ENCODE peak calls at places on chromosomes 12 and 14, in nine cellular contexts. One of them, this sample, is unnamed.

GRCh38 chr12:7403466-7403865 is 40.5 kb downstream of the CD163L1 start:
- DNase-seq in lower leg skin: no peak
- DNase-seq in amygdala: peak; percentile 2
- DNase-seq in EL: no peak
- DNase-seq in neural crest cell: no peak
- DNase-seq in activated CD4-positive, alpha-beta T cell treated with anti-CD3 and anti-CD28 coated beads, Interleukin-2, amount 50 U/mL, for 1 hour: no peak
- DNase-seq in ascending aorta: no peak
- DNase-seq in germinal center: no peak
- DNase-seq in activated CD8-positive, alpha-beta T cell treated with anti-CD3 and anti-CD28 coated beads for 36 hours: no peak
- DNase-seq in this sample: no peak

GRCh38 chr12:51320311-51320694 is 3.7 kb downstream of the BIN2 start:
- DNase-seq in EL: no peak
- DNase-seq in activated CD8-positive, alpha-beta T cell treated with anti-CD3 and anti-CD28 coated beads for 36 hours: no peak
- DNase-seq in germinal center: no peak
- DNase-seq in amygdala: no peak
- DNase-seq in ascending aorta: no peak
- DNase-seq in neural crest cell: no peak
- DNase-seq in lower leg skin: no peak
- DNase-seq in activated CD4-positive, alpha-beta T cell treated with anti-CD3 and anti-CD28 coated beads, Interleukin-2, amount 50 U/mL, for 1 hour: no peak
- DNase-seq in this sample: no peak

GRCh38 chr14:68669101-68669500 is 123.8 kb downstream of the ZFP36L1 start:
- DNase-seq in lower leg skin: no peak
- DNase-seq in neural crest cell: no peak
- DNase-seq in activated CD4-positive, alpha-beta T cell treated with anti-CD3 and anti-CD28 coated beads, Interleukin-2, amount 50 U/mL, for 1 hour: no peak
- DNase-seq in germinal center: no peak
- DNase-seq in EL: no peak
- DNase-seq in activated CD8-positive, alpha-beta T cell treated with anti-CD3 and anti-CD28 coated beads for 36 hours: no peak
- DNase-seq in ascending aorta: no peak
- DNase-seq in amygdala: no peak
- DNase-seq in this sample: no peak

GRCh38 chr12:125148316-125148715 is 83.1 kb downstream of the AACS start:
- DNase-seq in ascending aorta: no peak
- DNase-seq in EL: no peak
- DNase-seq in activated CD4-positive, alpha-beta T cell treated with anti-CD3 and anti-CD28 coated beads, Interleukin-2, amount 50 U/mL, for 1 hour: no peak
- DNase-seq in germinal center: no peak
- DNase-seq in activated CD8-positive, alpha-beta T cell treated with anti-CD3 and anti-CD28 coated beads for 36 hours: no peak
- DNase-seq in lower leg skin: no peak
- DNase-seq in amygdala: no peak
- DNase-seq in neural crest cell: no peak
- DNase-seq in this sample: no peak

GRCh38 chr14:67003009-67003753 is 186.1 kb upstream of the GARIN2 start:
- DNase-seq in ascending aorta: no peak
- DNase-seq in germinal center: no peak
- DNase-seq in EL: peak; percentile 23
- DNase-seq in activated CD8-positive, alpha-beta T cell treated with anti-CD3 and anti-CD28 coated beads for 36 hours: no peak
- DNase-seq in activated CD4-positive, alpha-beta T cell treated with anti-CD3 and anti-CD28 coated beads, Interleukin-2, amount 50 U/mL, for 1 hour: no peak
- DNase-seq in lower leg skin: no peak
- DNase-seq in neural crest cell: no peak
- DNase-seq in amygdala: no peak
- DNase-seq in this sample: no peak

GRCh38 chr12:111248221-111248620 is 120.7 kb downstream of the PHETA1 start:
- DNase-seq in activated CD4-positive, alpha-beta T cell treated with anti-CD3 and anti-CD28 coated beads, Interleukin-2, amount 50 U/mL, for 1 hour: no peak
- DNase-seq in EL: no peak
- DNase-seq in activated CD8-positive, alpha-beta T cell treated with anti-CD3 and anti-CD28 coated beads for 36 hours: no peak
- DNase-seq in ascending aorta: no peak
- DNase-seq in neural crest cell: no peak
- DNase-seq in amygdala: no peak
- DNase-seq in lower leg skin: no peak
- DNase-seq in germinal center: no peak
- DNase-seq in this sample: peak; percentile 71

GRCh38 chr12:83049306-83049705 is 362.6 kb downstream of the TMTC2 start:
- DNase-seq in EL: no peak
- DNase-seq in ascending aorta: no peak
- DNase-seq in activated CD4-positive, alpha-beta T cell treated with anti-CD3 and anti-CD28 coated beads, Interleukin-2, amount 50 U/mL, for 1 hour: no peak
- DNase-seq in lower leg skin: no peak
- DNase-seq in activated CD8-positive, alpha-beta T cell treated with anti-CD3 and anti-CD28 coated beads for 36 hours: no peak
- DNase-seq in amygdala: no peak
- DNase-seq in germinal center: no peak
- DNase-seq in neural crest cell: no peak
- DNase-seq in this sample: no peak

GRCh38 chr14:70069186-70069585 is 119.6 kb downstream of the SLC8A3 start:
- DNase-seq in EL: no peak
- DNase-seq in activated CD8-positive, alpha-beta T cell treated with anti-CD3 and anti-CD28 coated beads for 36 hours: no peak
- DNase-seq in ascending aorta: no peak
- DNase-seq in neural crest cell: no peak
- DNase-seq in activated CD4-positive, alpha-beta T cell treated with anti-CD3 and anti-CD28 coated beads, Interleukin-2, amount 50 U/mL, for 1 hour: no peak
- DNase-seq in germinal center: no peak
- DNase-seq in lower leg skin: no peak
- DNase-seq in amygdala: no peak
- DNase-seq in this sample: no peak

GRCh38 chr12:30761730-30762129 is 7.0 kb upstream of the CAPRIN2 start:
- DNase-seq in activated CD8-positive, alpha-beta T cell treated with anti-CD3 and anti-CD28 coated beads for 36 hours: no peak
- DNase-seq in EL: no peak
- DNase-seq in neural crest cell: no peak
- DNase-seq in activated CD4-positive, alpha-beta T cell treated with anti-CD3 and anti-CD28 coated beads, Interleukin-2, amount 50 U/mL, for 1 hour: no peak
- DNase-seq in lower leg skin: no peak
- DNase-seq in germinal center: no peak
- DNase-seq in amygdala: no peak
- DNase-seq in ascending aorta: no peak
- DNase-seq in this sample: no peak

GRCh38 chr14:85482549-85482948 is 47.4 kb upstream of the FLRT2 start:
- DNase-seq in neural crest cell: no peak
- DNase-seq in activated CD4-positive, alpha-beta T cell treated with anti-CD3 and anti-CD28 coated beads, Interleukin-2, amount 50 U/mL, for 1 hour: no peak
- DNase-seq in lower leg skin: no peak
- DNase-seq in EL: no peak
- DNase-seq in germinal center: no peak
- DNase-seq in amygdala: no peak
- DNase-seq in ascending aorta: no peak
- DNase-seq in activated CD8-positive, alpha-beta T cell treated with anti-CD3 and anti-CD28 coated beads for 36 hours: no peak
- DNase-seq in this sample: no peak

GRCh38 chr14:51443195-51444018 is 203.4 kb downstream of the TMX1 start:
- DNase-seq in EL: peak; percentile 71
- DNase-seq in germinal center: no peak
- DNase-seq in activated CD8-positive, alpha-beta T cell treated with anti-CD3 and anti-CD28 coated beads for 36 hours: no peak
- DNase-seq in amygdala: no peak
- DNase-seq in activated CD4-positive, alpha-beta T cell treated with anti-CD3 and anti-CD28 coated beads, Interleukin-2, amount 50 U/mL, for 1 hour: no peak
- DNase-seq in lower leg skin: no peak
- DNase-seq in ascending aorta: no peak
- DNase-seq in neural crest cell: no peak
- DNase-seq in this sample: no peak

GRCh38 chr12:88339966-88340365 is 197.9 kb downstream of the TMTC3 start:
- DNase-seq in neural crest cell: no peak
- DNase-seq in amygdala: no peak
- DNase-seq in EL: peak; percentile 31
- DNase-seq in activated CD8-positive, alpha-beta T cell treated with anti-CD3 and anti-CD28 coated beads for 36 hours: no peak
- DNase-seq in lower leg skin: no peak
- DNase-seq in ascending aorta: no peak
- DNase-seq in germinal center: no peak
- DNase-seq in activated CD4-positive, alpha-beta T cell treated with anti-CD3 and anti-CD28 coated beads, Interleukin-2, amount 50 U/mL, for 1 hour: no peak
- DNase-seq in this sample: no peak

GRCh38 chr14:104277416-104278213 is 139.2 kb downstream of the KIF26A start:
- DNase-seq in amygdala: no peak
- DNase-seq in activated CD8-positive, alpha-beta T cell treated with anti-CD3 and anti-CD28 coated beads for 36 hours: no peak
- DNase-seq in activated CD4-positive, alpha-beta T cell treated with anti-CD3 and anti-CD28 coated beads, Interleukin-2, amount 50 U/mL, for 1 hour: no peak
- DNase-seq in lower leg skin: no peak
- DNase-seq in neural crest cell: no peak
- DNase-seq in EL: no peak
- DNase-seq in germinal center: no peak
- DNase-seq in ascending aorta: no peak
- DNase-seq in this sample: no peak

GRCh38 chr12:49706351-49707126 is 666 bp downstream of the FMNL3 start:
- DNase-seq in activated CD4-positive, alpha-beta T cell treated with anti-CD3 and anti-CD28 coated beads, Interleukin-2, amount 50 U/mL, for 1 hour: no peak
- DNase-seq in lower leg skin: peak; percentile 15
- DNase-seq in amygdala: peak; percentile 29
- DNase-seq in EL: peak; percentile 48
- DNase-seq in ascending aorta: no peak
- DNase-seq in neural crest cell: peak; percentile 41
- DNase-seq in germinal center: peak; percentile 38
- DNase-seq in activated CD8-positive, alpha-beta T cell treated with anti-CD3 and anti-CD28 coated beads for 36 hours: peak; percentile 36
- DNase-seq in this sample: peak; percentile 17

GRCh38 chr14:104134061-104134965 is 4.1 kb upstream of the KIF26A start:
- DNase-seq in ascending aorta: no peak
- DNase-seq in EL: no peak
- DNase-seq in lower leg skin: no peak
- DNase-seq in germinal center: no peak
- DNase-seq in neural crest cell: no peak
- DNase-seq in activated CD8-positive, alpha-beta T cell treated with anti-CD3 and anti-CD28 coated beads for 36 hours: no peak
- DNase-seq in amygdala: no peak
- DNase-seq in activated CD4-positive, alpha-beta T cell treated with anti-CD3 and anti-CD28 coated beads, Interleukin-2, amount 50 U/mL, for 1 hour: no peak
- DNase-seq in this sample: no peak

GRCh38 chr12:113893221-113893620 is 72.9 kb downstream of the RBM19 start:
- DNase-seq in ascending aorta: no peak
- DNase-seq in activated CD8-positive, alpha-beta T cell treated with anti-CD3 and anti-CD28 coated beads for 36 hours: no peak
- DNase-seq in germinal center: no peak
- DNase-seq in amygdala: no peak
- DNase-seq in neural crest cell: no peak
- DNase-seq in EL: no peak
- DNase-seq in lower leg skin: no peak
- DNase-seq in activated CD4-positive, alpha-beta T cell treated with anti-CD3 and anti-CD28 coated beads, Interleukin-2, amount 50 U/mL, for 1 hour: no peak
- DNase-seq in this sample: no peak

GRCh38 chr14:99271951-99272668 is at the start of gene BCL11B:
- DNase-seq in germinal center: peak; percentile 51
- DNase-seq in lower leg skin: peak; percentile 89
- DNase-seq in neural crest cell: peak; percentile 67
- DNase-seq in activated CD8-positive, alpha-beta T cell treated with anti-CD3 and anti-CD28 coated beads for 36 hours: peak; percentile 98
- DNase-seq in activated CD4-positive, alpha-beta T cell treated with anti-CD3 and anti-CD28 coated beads, Interleukin-2, amount 50 U/mL, for 1 hour: peak; percentile 88
- DNase-seq in EL: peak; percentile 84
- DNase-seq in amygdala: peak; percentile 81
- DNase-seq in ascending aorta: no peak
- DNase-seq in this sample: peak; percentile 67

GRCh38 chr12:56684745-56685369 is 3.2 kb downstream of the PTGES3 start:
- DNase-seq in amygdala: no peak
- DNase-seq in activated CD4-positive, alpha-beta T cell treated with anti-CD3 and anti-CD28 coated beads, Interleukin-2, amount 50 U/mL, for 1 hour: no peak
- DNase-seq in germinal center: no peak
- DNase-seq in ascending aorta: no peak
- DNase-seq in lower leg skin: no peak
- DNase-seq in EL: no peak
- DNase-seq in activated CD8-positive, alpha-beta T cell treated with anti-CD3 and anti-CD28 coated beads for 36 hours: no peak
- DNase-seq in neural crest cell: no peak
- DNase-seq in this sample: no peak

GRCh38 chr14:24900281-24900868 is 149.6 kb downstream of the STXBP6 start:
- DNase-seq in ascending aorta: no peak
- DNase-seq in activated CD8-positive, alpha-beta T cell treated with anti-CD3 and anti-CD28 coated beads for 36 hours: no peak
- DNase-seq in neural crest cell: no peak
- DNase-seq in activated CD4-positive, alpha-beta T cell treated with anti-CD3 and anti-CD28 coated beads, Interleukin-2, amount 50 U/mL, for 1 hour: no peak
- DNase-seq in lower leg skin: no peak
- DNase-seq in amygdala: no peak
- DNase-seq in germinal center: no peak
- DNase-seq in EL: peak; percentile 70
- DNase-seq in this sample: no peak

GRCh38 chr12:112380663-112381420 is 1.4 kb downstream of the HECTD4 start:
- DNase-seq in germinal center: no peak
- DNase-seq in ascending aorta: no peak
- DNase-seq in amygdala: peak; percentile 32
- DNase-seq in neural crest cell: peak; percentile 12
- DNase-seq in EL: peak; percentile 27
- DNase-seq in activated CD8-positive, alpha-beta T cell treated with anti-CD3 and anti-CD28 coated beads for 36 hours: no peak
- DNase-seq in lower leg skin: no peak
- DNase-seq in activated CD4-positive, alpha-beta T cell treated with anti-CD3 and anti-CD28 coated beads, Interleukin-2, amount 50 U/mL, for 1 hour: no peak
- DNase-seq in this sample: no peak

GRCh38 chr12:116718578-116719454 is 19.1 kb downstream of the SPRING1 start:
- DNase-seq in EL: no peak
- DNase-seq in activated CD8-positive, alpha-beta T cell treated with anti-CD3 and anti-CD28 coated beads for 36 hours: no peak
- DNase-seq in activated CD4-positive, alpha-beta T cell treated with anti-CD3 and anti-CD28 coated beads, Interleukin-2, amount 50 U/mL, for 1 hour: no peak
- DNase-seq in ascending aorta: no peak
- DNase-seq in lower leg skin: no peak
- DNase-seq in amygdala: no peak
- DNase-seq in neural crest cell: no peak
- DNase-seq in germinal center: no peak
- DNase-seq in this sample: peak; percentile 90

GRCh38 chr12:2691340-2692111 is 103.2 kb upstream of the FKBP4 start:
- DNase-seq in germinal center: peak; percentile 57
- DNase-seq in EL: no peak
- DNase-seq in activated CD8-positive, alpha-beta T cell treated with anti-CD3 and anti-CD28 coated beads for 36 hours: peak; percentile 66
- DNase-seq in neural crest cell: peak; percentile 33
- DNase-seq in lower leg skin: no peak
- DNase-seq in activated CD4-positive, alpha-beta T cell treated with anti-CD3 and anti-CD28 coated beads, Interleukin-2, amount 50 U/mL, for 1 hour: peak; percentile 19
- DNase-seq in ascending aorta: no peak
- DNase-seq in amygdala: no peak
- DNase-seq in this sample: no peak

GRCh38 chr14:61561657-61562276 is 133.5 kb upstream of the HIF1A start:
- DNase-seq in ascending aorta: peak; percentile 59
- DNase-seq in amygdala: no peak
- DNase-seq in neural crest cell: no peak
- DNase-seq in lower leg skin: peak; percentile 72
- DNase-seq in activated CD8-positive, alpha-beta T cell treated with anti-CD3 and anti-CD28 coated beads for 36 hours: no peak
- DNase-seq in activated CD4-positive, alpha-beta T cell treated with anti-CD3 and anti-CD28 coated beads, Interleukin-2, amount 50 U/mL, for 1 hour: no peak
- DNase-seq in EL: peak; percentile 99
- DNase-seq in germinal center: no peak
- DNase-seq in this sample: no peak

GRCh38 chr12:38610808-38611350 is 294.3 kb downstream of the ALG10B start:
- DNase-seq in germinal center: no peak
- DNase-seq in EL: no peak
- DNase-seq in ascending aorta: no peak
- DNase-seq in activated CD8-positive, alpha-beta T cell treated with anti-CD3 and anti-CD28 coated beads for 36 hours: no peak
- DNase-seq in activated CD4-positive, alpha-beta T cell treated with anti-CD3 and anti-CD28 coated beads, Interleukin-2, amount 50 U/mL, for 1 hour: no peak
- DNase-seq in neural crest cell: no peak
- DNase-seq in amygdala: no peak
- DNase-seq in lower leg skin: no peak
- DNase-seq in this sample: no peak

GRCh38 chr12:21827135-21827534 is 52.6 kb upstream of the KCNJ8 start:
- DNase-seq in lower leg skin: no peak
- DNase-seq in activated CD8-positive, alpha-beta T cell treated with anti-CD3 and anti-CD28 coated beads for 36 hours: no peak
- DNase-seq in amygdala: no peak
- DNase-seq in activated CD4-positive, alpha-beta T cell treated with anti-CD3 and anti-CD28 coated beads, Interleukin-2, amount 50 U/mL, for 1 hour: no peak
- DNase-seq in EL: no peak
- DNase-seq in ascending aorta: no peak
- DNase-seq in neural crest cell: no peak
- DNase-seq in germinal center: no peak
- DNase-seq in this sample: no peak

This sample was measured in NCI-H2227 treated with DMSO at 0.1 percent for 48 hours.